ENCODE peak calls at places on chromosomes 4 and X, in five cellular contexts. K is psoas muscle, F is sigmoid colon, B is AG09309, C is heart right ventricle. Y is an unnamed sample.

GRCh38 chrX:24694825-24695224 is 1.1 kb downstream of the POLA1 start:
- DNase-seq in K (no peak), F (no peak), B (no peak), C (no peak), Y (no peak)

GRCh38 chr4:84336964-84337705 is 162.0 kb downstream of the NKX6-1 start:
- DNase-seq in K (no peak), F (no peak), B (no peak), C (no peak), Y (no peak)

GRCh38 chr4:185542626-185543336 is 7.5 kb upstream of the PDLIM3 start:
- DNase-seq in K (peak), F (peak), B (no peak), C (peak), Y (no peak)

GRCh38 chrX:120450163-120450562 is 18.9 kb downstream of the LAMP2 start:
- DNase-seq in K (no peak), F (no peak), B (no peak), C (no peak), Y (no peak)

GRCh38 chr4:24226018-24226417 is 336.2 kb upstream of the PPARGC1A start:
- DNase-seq in K (no peak), F (no peak), B (no peak), C (no peak), Y (peak)

GRCh38 chrX:1452497-1453389 is at the start of gene ASMTL:
- DNase-seq in K (peak), F (peak), B (peak), C (peak), Y (peak)

GRCh38 chrX:46792826-46793195 is 33.9 kb upstream of the SLC9A7 start:
- DNase-seq in K (no peak), F (no peak), B (no peak), C (no peak), Y (no peak)

GRCh38 chrX:65690057-65690855 is 22.8 kb downstream of the MSN start:
- DNase-seq in K (no peak), F (peak), B (no peak), C (no peak), Y (no peak)

GRCh38 chrX:96126182-96126581 is 558.5 kb upstream of the DIAPH2 start:
- DNase-seq in K (no peak), F (no peak), B (no peak), C (no peak), Y (no peak)

GRCh38 chr4:109465065-109465464 is 31.4 kb downstream of the SEC24B start:
- DNase-seq in K (no peak), F (no peak), B (no peak), C (no peak), Y (no peak)

GRCh38 chr4:81164126-81164525 is 50.9 kb downstream of the PRKG2 start:
- DNase-seq in K (no peak), F (no peak), B (no peak), C (no peak), Y (no peak)

GRCh38 chr4:169818063-169818679 is 60.4 kb upstream of the HPF1 start:
- DNase-seq in K (no peak), F (no peak), B (no peak), C (no peak), Y (no peak)

GRCh38 chr4:8921465-8921864 is 49.8 kb upstream of the HMX1 start:
- DNase-seq in K (no peak), F (no peak), B (no peak), C (no peak), Y (no peak)

GRCh38 chr4:139367421-139368090 is 65.3 kb upstream of the NDUFC1 start:
- DNase-seq in K (no peak), F (no peak), B (peak), C (no peak), Y (no peak)

GRCh38 chr4:121724671-121725070 is 27.9 kb upstream of the ANXA5 start:
- DNase-seq in K (no peak), F (no peak), B (no peak), C (no peak), Y (no peak)

GRCh38 chr4:142563682-142564291 is 282.3 kb downstream of the INPP4B start:
- DNase-seq in K (no peak), F (no peak), B (no peak), C (no peak), Y (no peak)

GRCh38 chr4:884259-884658 is 47.9 kb downstream of the GAK start:
- DNase-seq in K (no peak), F (no peak), B (no peak), C (no peak), Y (no peak)

GRCh38 chrX:123993326-123993725 is 31.8 kb downstream of the STAG2 start:
- DNase-seq in K (no peak), F (no peak), B (peak), C (no peak), Y (no peak)

GRCh38 chr4:32374201-32374600 is 1654.0 kb downstream of the PCDH7 start:
- DNase-seq in K (no peak), F (no peak), B (no peak), C (no peak), Y (no peak)

GRCh38 chrX:37904833-37905232 is 57.5 kb upstream of the DYNLT3 start:
- DNase-seq in K (no peak), F (no peak), B (no peak), C (no peak), Y (no peak)

GRCh38 chr4:91734682-91735081 is 569.1 kb upstream of the GRID2 start:
- DNase-seq in K (no peak), F (no peak), B (no peak), C (no peak), Y (no peak)

GRCh38 chr4:139337612-139338011 is 35.3 kb upstream of the NDUFC1 start:
- DNase-seq in K (no peak), F (no peak), B (no peak), C (no peak), Y (no peak)

GRCh38 chr4:26140150-26140898 is 180.5 kb upstream of the RBPJ start:
- DNase-seq in K (no peak), F (peak), B (peak), C (no peak), Y (no peak)

GRCh38 chrX:1524874-1525582 is 12.0 kb downstream of the P2RY8 start:
- DNase-seq in K (no peak), F (no peak), B (no peak), C (no peak), Y (peak)

GRCh38 chr4:79661196-79661595 is 253.2 kb upstream of the GK2 start:
- DNase-seq in K (no peak), F (no peak), B (no peak), C (no peak), Y (no peak)

GRCh38 chr4:17962171-17962570 is 59.4 kb downstream of the LCORL start:
- DNase-seq in K (no peak), F (no peak), B (peak), C (no peak), Y (no peak)

GRCh38 chr4:39635023-39635422 is 3.6 kb downstream of the SMIM14 start:
- DNase-seq in K (no peak), F (no peak), B (no peak), C (no peak), Y (no peak)

GRCh38 chrX:45771114-45771513 is 570.4 kb upstream of the DIPK2B start:
- DNase-seq in K (no peak), F (peak), B (peak), C (no peak), Y (no peak)

GRCh38 chr4:156970501-156971167 is 965 bp downstream of the PDGFC start:
- DNase-seq in K (peak), F (peak), B (no peak), C (peak), Y (peak)

GRCh38 chrX:107894038-107894437 is 68.4 kb downstream of the MID2 start:
- DNase-seq in K (no peak), F (no peak), B (no peak), C (no peak), Y (peak)

GRCh38 chr4:15878011-15878410 is 60.5 kb downstream of the FGFBP1 start:
- DNase-seq in K (no peak), F (no peak), B (no peak), C (no peak), Y (no peak)

GRCh38 chr4:181548873-181549541 is 694.2 kb upstream of the TENM3 start:
- DNase-seq in K (no peak), F (no peak), B (peak), C (no peak), Y (no peak)

GRCh38 chrX:1472975-1473374 is 20.3 kb upstream of the ASMTL start:
- DNase-seq in K (no peak), F (no peak), B (no peak), C (no peak), Y (no peak)

GRCh38 chr4:140037353-140038030 is 116.5 kb downstream of the MAML3 start:
- DNase-seq in K (no peak), F (no peak), B (peak), C (no peak), Y (no peak)

GRCh38 chr4:32251126-32251525 is 1531.0 kb downstream of the PCDH7 start:
- DNase-seq in K (no peak), F (no peak), B (no peak), C (no peak), Y (no peak)

GRCh38 chr4:129233691-129234090 is 137.7 kb downstream of the C4orf33 start:
- DNase-seq in K (no peak), F (no peak), B (no peak), C (no peak), Y (no peak)

GRCh38 chrX:40086569-40087335 is 11.0 kb downstream of the BCOR start:
- DNase-seq in K (no peak), F (peak), B (no peak), C (no peak), Y (no peak)

GRCh38 chr4:185396724-185397402 is at the start of gene ANKRD37:
- DNase-seq in K (peak), F (no peak), B (no peak), C (peak), Y (no peak)

DNA sequence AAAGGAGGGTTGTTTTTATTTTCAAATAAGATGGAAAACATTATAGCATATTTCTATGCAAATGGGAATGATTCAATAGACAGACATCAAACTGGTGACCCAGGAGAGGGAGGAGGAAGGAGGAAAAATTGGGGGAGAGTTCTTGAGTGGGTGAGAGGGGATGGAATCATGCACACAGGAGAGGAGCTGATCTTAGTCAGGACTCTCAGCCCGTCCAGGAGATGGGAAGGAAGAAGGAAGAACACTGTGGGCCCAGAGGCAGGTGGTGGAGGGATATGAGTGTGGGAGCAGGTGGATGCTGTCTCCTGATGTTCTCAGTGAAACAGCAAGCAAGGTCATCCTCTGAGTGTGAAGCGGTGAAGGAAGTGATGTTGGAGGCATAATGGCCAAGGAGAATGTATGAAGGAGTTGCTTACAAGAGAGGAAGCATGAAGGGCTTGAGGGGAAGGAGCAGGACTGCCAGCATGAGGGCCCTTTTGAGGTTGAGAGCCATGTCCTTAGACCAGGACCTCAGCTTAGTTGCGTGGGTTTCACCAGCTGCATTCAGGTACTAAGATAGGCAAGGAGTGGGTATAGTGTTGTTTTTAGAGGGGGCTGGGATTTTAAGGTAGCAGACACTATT is 161.7 kb upstream of the NAP1L5 start:
- DNase-seq in K (no peak), F (no peak), B (no peak), C (no peak), Y (no peak)
- H3K4me3 ChIP-seq in K (no peak), F (no peak), B (no peak), C (no peak), Y (no peak)

DNA sequence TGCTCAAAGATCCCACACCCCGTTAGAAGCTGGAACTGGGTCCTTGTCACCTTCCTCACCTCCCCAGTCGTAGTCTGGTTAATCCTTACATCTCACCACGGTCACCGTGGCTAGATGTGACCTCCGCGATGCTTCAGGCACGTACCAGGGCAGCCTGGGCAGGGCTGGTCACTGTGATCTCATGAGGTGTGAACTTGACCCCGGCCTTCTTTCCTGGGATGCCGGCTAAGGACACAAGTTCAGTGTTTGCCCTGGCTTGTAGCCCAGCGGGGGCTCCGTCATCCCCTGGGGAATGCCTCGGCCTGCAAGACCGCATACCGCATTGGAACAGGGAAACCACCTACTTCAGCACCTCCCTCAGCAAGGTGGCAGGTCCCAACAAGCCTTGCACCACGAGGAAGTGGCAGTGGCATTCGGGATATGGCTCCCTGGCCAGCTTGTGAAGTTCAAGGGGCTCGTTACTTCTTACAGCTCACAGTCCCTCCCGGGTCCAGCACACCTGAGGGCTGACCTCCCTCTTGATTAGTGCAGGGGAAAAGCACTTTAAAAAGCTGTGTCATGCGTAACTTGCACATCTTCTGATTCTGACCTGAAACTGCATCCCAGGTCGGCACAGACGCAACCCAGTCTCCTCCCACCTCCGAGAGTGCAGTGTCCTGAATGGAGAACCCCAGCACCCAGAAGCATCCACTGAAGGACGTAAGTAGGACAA is 25.9 kb downstream of the NOP14 start:
- DNase-seq in K (peak), F (peak), B (no peak), C (no peak), Y (no peak)
- H3K4me3 ChIP-seq in K (no peak), F (no peak), B (no peak), C (no peak), Y (no peak)

GRCh38 chrX:16807548-16807947 is 21.3 kb downstream of the TXLNG start:
- DNase-seq in K (no peak), F (no peak), B (no peak), C (no peak), Y (no peak)

GRCh38 chrX:16804923-16805464 is 18.7 kb downstream of the TXLNG start:
- DNase-seq in K (no peak), F (no peak), B (no peak), C (no peak), Y (no peak)

DNA sequence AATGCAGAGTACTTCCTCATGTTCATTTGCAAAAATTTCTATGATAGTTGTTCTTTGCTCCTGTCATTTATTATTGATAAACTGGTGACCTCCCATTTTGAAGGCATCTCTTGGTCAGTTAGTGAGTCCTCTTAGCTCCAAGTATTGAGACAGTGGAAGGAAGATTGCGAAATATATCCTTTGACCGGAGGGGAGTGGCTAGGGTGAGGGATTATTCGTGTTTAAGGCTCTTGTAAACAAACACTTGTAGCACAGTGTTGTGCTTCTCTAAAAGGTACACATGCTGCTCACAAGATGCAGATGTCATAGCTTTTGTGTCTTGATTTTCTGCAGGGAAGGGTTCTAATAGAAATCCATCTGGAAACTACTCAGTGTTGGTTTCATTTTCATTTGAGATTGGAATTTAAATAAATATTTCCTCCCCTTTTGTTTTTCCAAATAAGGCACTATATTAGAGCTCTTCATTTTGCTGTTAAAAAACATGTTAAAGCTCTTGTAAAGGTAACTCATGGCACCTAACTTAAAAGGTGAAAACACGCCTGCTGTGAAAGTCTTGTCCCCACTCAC is 21.8 kb downstream of the TXLNG start:
- DNase-seq in K (no peak), F (no peak), B (no peak), C (no peak), Y (peak)
- H3K4me3 ChIP-seq in K (peak), F (peak), B (peak), C (no peak), Y (no peak)

GRCh38 chr4:53326535-53326934 is 39.3 kb downstream of the SCFD2 start:
- DNase-seq in K (no peak), F (no peak), B (no peak), C (no peak), Y (no peak)

GRCh38 chr4:53321988-53322289 is 43.9 kb downstream of the SCFD2 start:
- DNase-seq in K (no peak), F (no peak), B (no peak), C (no peak), Y (no peak)

GRCh38 chr4:53321151-53321987 is 44.5 kb downstream of the SCFD2 start:
- DNase-seq in K (no peak), F (no peak), B (peak), C (no peak), Y (no peak)

DNA sequence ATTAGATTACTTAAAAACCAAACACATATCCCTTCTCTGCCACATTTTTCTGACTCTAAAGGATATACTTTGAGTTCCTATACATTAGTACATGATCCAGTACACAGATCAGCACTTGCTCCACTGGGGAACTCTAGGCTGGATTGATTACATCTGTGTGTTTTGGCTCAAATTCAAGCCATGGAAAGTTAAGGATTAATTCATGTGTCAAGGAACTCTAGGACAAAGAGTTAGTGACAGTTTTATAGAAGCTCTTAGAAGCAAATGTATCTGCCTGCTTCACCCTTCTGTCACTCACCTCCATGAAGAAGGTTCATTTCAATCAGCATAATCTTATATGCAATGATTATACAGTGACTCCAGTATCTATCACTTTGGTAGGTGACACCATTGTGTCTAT is 43.2 kb downstream of the SCFD2 start:
- DNase-seq in K (no peak), F (no peak), B (no peak), C (no peak), Y (no peak)
- H3K4me3 ChIP-seq in K (no peak), F (no peak), B (no peak), C (no peak), Y (no peak)

DNA sequence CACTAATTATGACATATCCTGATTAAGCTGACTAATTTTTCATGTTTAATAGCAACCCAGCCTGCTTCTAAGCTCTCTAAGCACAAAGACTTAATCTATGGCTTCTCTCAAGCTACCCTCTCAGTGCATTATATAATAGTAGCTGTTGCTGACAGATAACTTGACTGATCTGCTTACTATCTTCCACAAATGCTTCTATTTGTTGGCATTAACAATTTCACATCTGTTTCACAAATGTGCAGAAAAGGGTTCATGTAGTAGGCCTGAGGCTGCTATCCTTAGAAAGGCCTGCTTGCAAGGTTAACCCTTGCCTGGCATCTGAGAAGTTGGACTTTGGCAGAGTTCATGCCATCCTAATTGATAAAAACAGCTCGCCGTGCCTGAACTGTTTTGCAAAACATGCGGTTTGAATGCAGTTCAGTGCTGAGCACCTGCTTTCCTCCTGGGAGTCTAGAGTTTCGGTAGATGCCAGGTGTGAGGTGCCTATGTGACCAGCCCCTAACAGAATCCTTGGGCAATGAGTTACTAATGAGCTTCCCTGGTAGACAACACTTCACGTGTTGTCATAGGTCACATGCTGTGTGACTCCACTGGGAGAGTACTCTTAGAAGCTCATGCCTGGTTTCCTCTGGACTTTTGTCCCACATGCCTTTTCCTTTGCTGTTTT is 68.4 kb downstream of the NSG1 start:
- DNase-seq in K (no peak), F (no peak), B (no peak), C (no peak), Y (no peak)
- H3K4me3 ChIP-seq in K (no peak), F (no peak), B (no peak), C (no peak), Y (no peak)

DNA sequence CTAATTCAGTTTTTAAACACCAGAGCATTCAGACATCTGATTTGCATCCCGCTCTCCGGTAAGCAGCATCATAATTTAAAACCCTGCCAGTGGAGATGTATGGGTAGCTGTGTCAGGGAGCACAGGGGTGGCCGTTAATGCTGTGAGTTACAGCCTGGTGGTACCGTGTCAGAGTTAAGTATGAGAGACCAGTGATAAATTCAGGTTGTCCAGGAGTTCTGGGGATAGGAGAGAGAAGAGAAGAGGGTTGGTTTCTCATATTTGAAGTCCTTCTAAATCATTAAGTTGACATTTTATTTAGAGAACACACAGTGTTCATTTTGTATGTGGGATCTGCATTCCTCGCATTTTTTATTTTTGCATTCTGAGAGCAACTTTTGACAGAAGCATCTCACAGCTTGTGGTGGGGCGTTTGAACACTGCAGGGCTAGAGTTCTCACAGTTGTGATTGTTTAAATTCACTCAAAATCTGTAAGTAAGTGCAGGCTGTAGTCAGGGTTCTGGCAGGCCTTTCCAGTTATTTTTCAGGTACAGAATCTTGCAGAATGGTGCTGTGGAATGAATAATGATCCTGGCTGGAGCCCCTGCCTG is 157.6 kb downstream of the DCLK2 start:
- DNase-seq in K (no peak), F (no peak), B (no peak), C (no peak), Y (no peak)
- H3K4me3 ChIP-seq in K (no peak), F (no peak), B (no peak), C (no peak), Y (no peak)